ENCODE peak calls at places on chromosomes 5 and 9, in six cellular contexts. E is hepatocyte, L is HCT116, G is fibroblast of lung, Q is keratinocyte, J is GM23248. A is an unnamed sample.

GRCh38 chr9:23754551-23754950 is 71.5 kb downstream of the ELAVL2 start:
- DNase-seq in E (no peak), L (no peak), G (no peak), Q (no peak), J (no peak), A (no peak)

GRCh38 chr9:107918749-107919148 is 429.2 kb upstream of the KLF4 start:
- DNase-seq in E (no peak), L (no peak), G (no peak), Q (no peak), J (no peak), A (no peak)

GRCh38 chr5:107941036-107941435 is 270.3 kb upstream of the EFNA5 start:
- DNase-seq in E (no peak), L (no peak), G (no peak), Q (no peak), J (no peak), A (no peak)

GRCh38 chr9:134635431-134636141 is 6.0 kb upstream of the COL5A1 start:
- DNase-seq in E (no peak), L (no peak), G (no peak), Q (no peak), J (no peak), A (no peak)

GRCh38 chr9:92619601-92620300 is 50.2 kb downstream of the IPPK start:
- DNase-seq in E (no peak), L (no peak), G (no peak), Q (no peak), J (no peak), A (no peak)

GRCh38 chr9:114805670-114806551 is at the start of gene TNFSF15:
- DNase-seq in E (peak), L (no peak), G (peak), Q (no peak), J (no peak), A (peak)

GRCh38 chr9:34338664-34339063 is 9.3 kb downstream of the NUDT2 start:
- DNase-seq in E (no peak), L (no peak), G (no peak), Q (no peak), J (no peak), A (no peak)

GRCh38 chr9:91502475-91502874 is 78.8 kb upstream of the NFIL3 start:
- DNase-seq in E (no peak), L (no peak), G (no peak), Q (no peak), J (no peak), A (no peak)

GRCh38 chr5:132211787-132212186 is 15.9 kb downstream of the P4HA2 start:
- DNase-seq in E (no peak), L (no peak), G (peak), Q (no peak), J (no peak), A (no peak)

GRCh38 chr9:127131871-127132270 is 9.4 kb upstream of the ANGPTL2 start:
- DNase-seq in E (no peak), L (peak), G (peak), Q (no peak), J (peak), A (peak)

GRCh38 chr5:73417307-73418035 is 31.1 kb downstream of the FOXD1 start:
- DNase-seq in E (no peak), L (no peak), G (peak), Q (no peak), J (peak), A (no peak)

GRCh38 chr5:73418244-73418691 is 30.3 kb downstream of the FOXD1 start:
- DNase-seq in E (no peak), L (no peak), G (peak), Q (no peak), J (peak), A (no peak)

GRCh38 chr5:73415617-73416016 is 33.0 kb downstream of the FOXD1 start:
- DNase-seq in E (no peak), L (no peak), G (no peak), Q (no peak), J (no peak), A (no peak)

GRCh38 chr5:73422164-73422563 is 26.4 kb downstream of the FOXD1 start:
- DNase-seq in E (no peak), L (no peak), G (no peak), Q (no peak), J (no peak), A (no peak)

GRCh38 chr5:73419414-73420390 is 28.9 kb downstream of the FOXD1 start:
- DNase-seq in E (peak), L (no peak), G (peak), Q (no peak), J (peak), A (no peak)
- H3K4me3 ChIP-seq in E (peak), L (no peak), G (peak), Q (no peak), J (peak), A (no peak)

DNA sequence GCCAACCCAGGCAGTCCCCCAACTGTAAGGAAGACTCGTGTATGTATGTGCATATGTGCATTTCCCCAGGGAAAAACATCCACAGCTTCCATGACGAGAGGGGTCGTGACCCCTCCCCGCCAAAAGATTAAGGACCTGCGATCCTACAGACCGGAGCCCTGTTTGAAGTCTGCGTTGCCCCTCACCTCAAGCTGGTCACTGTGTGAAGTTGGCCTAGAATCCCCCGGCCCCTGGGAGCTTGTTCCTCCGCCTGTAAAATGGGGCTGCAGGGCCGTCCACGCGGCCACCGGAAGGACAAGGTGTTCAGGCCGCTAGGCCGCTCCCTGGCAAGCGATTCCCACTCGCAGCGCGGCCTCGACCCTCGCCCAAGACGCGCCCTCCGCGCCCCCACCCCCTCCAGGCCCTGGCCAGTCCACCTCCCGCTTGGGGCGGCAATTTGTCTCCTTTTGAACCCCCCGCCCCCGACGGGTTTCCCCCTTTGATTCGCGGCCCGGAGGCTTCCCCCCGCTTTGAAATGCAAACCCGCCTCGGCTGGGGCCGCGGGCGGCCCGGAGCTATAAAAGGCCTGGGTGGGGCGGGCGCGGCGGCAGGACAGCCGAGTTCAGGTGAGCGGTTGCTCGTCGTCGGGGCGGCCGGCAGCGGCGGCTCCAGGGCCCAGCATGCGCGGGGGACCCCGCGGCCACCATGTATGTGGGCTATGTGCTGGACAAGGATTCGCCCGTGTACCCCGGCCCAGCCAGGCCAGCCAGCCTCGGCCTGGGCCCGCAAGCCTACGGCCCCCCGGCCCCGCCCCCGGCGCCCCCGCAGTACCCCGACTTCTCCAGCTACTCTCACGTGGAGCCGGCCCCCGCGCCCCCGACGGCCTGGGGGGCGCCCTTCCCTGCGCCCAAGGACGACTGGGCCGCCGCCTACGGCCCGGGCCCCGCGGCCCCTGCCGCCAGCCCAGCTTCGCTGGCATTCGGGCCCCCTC is at the start of gene CDX1:
- DNase-seq in E (no peak), L (no peak), G (no peak), Q (no peak), J (no peak), A (no peak)
- TF ChIP-seq EZH2 in E (peak), L (no peak), G (no peak), Q (peak), J (no peak), A (no peak)

DNA sequence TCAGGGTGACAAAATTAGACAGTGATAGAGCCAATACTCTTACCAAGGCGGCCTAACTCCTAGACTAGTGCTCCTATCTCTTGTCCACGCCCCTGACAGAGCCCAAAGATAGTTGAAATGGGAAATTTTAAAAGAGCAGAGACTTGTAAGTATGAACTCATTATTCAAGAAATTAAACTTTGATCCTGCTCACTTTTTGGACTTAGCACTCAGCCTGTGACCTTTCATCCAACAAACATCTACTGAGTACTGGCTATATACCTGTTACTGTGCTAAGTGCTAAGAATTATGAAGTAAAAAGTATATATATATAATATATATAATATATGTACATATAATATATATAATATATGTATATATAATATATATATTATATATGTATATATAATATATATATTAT is 1.2 kb downstream of the INVS start:
- DNase-seq in E (no peak), L (no peak), G (no peak), Q (no peak), J (no peak), A (no peak)
- H2AFZ ChIP-seq in E (peak), L (no peak), G (no peak), Q (no peak), J (peak), A (peak)

GRCh38 chr5:42397267-42397666 is 26.0 kb upstream of the GHR start:
- DNase-seq in E (no peak), L (no peak), G (no peak), Q (no peak), J (no peak), A (no peak)
- H3K4me3 ChIP-seq in E (no peak), L (no peak), G (no peak), Q (no peak), J (no peak), A (no peak)